ENCODE peak calls at places on chromosomes 5 and 9, in nine cellular contexts. H is fibroblast of villous mesenchyme; Q is caudate nucleus; W is neural progenitor cell; N is B cell; P is GM12891; C is stimulated activated CD8-positive, alpha-beta memory T cell treated with anti-CD3 and anti-CD28 coated beads, Interleukin-2, amount 100 ng/mL, for 48 hours; B is cardiac fibroblast; I is stimulated activated CD4-positive, alpha-beta T cell treated with anti-CD3 and anti-CD28 coated beads, Interleukin-2, amount 100 ng/mL, for 24 hours. K is an unnamed sample.

GRCh38 chr5:93078082-93079038 is 502.7 kb downstream of the NR2F1-AS1 start:
- DNase-seq in Q (peak), N (no peak), I (no peak), H (peak), W (no peak), C (no peak), B (peak), P (no peak), K (no peak)

GRCh38 chr5:132016721-132017250 is 5.3 kb upstream of the ACSL6 start:
- DNase-seq in C (no peak), W (no peak), H (no peak), Q (no peak), N (no peak), I (no peak), B (no peak), P (no peak), K (no peak)

GRCh38 chr5:154858972-154859950 is 834 bp downstream of the CNOT8 start:
- DNase-seq in W (no peak), I (no peak), C (no peak), B (peak), H (peak), Q (no peak), P (no peak), N (peak), K (no peak)

GRCh38 chr5:177367981-177368960 is 10.5 kb downstream of the RGS14 start:
- DNase-seq in H (no peak), W (no peak), Q (no peak), C (no peak), P (no peak), N (no peak), I (no peak), B (no peak), K (no peak)

GRCh38 chr9:37262410-37262809 is 142.0 kb downstream of the ZCCHC7 start:
- DNase-seq in W (peak), P (no peak), I (no peak), C (no peak), B (peak), N (no peak), H (peak), Q (no peak), K (no peak)

GRCh38 chr5:124841829-124842712 is 95.6 kb upstream of the ZNF608 start:
- DNase-seq in I (no peak), B (no peak), C (no peak), Q (no peak), P (no peak), W (no peak), N (no peak), H (peak), K (no peak)

GRCh38 chr9:113488490-113488889 is 25.0 kb downstream of the RGS3 start:
- DNase-seq in I (no peak), B (no peak), Q (no peak), N (no peak), H (no peak), C (no peak), W (no peak), P (no peak), K (no peak)

GRCh38 chr5:115309751-115310370 is 13.4 kb upstream of the CCDC112 start:
- DNase-seq in C (no peak), W (peak), I (no peak), N (peak), B (peak), H (peak), P (no peak), Q (no peak), K (no peak)

GRCh38 chr9:115367780-115368179 is 249.8 kb upstream of the TNC start:
- DNase-seq in I (no peak), H (peak), C (no peak), B (peak), Q (no peak), N (no peak), P (no peak), W (no peak), K (no peak)

GRCh38 chr9:137919649-137920101 is 42.1 kb downstream of the CACNA1B start:
- DNase-seq in C (no peak), H (no peak), P (no peak), B (no peak), N (no peak), Q (no peak), W (no peak), I (no peak), K (no peak)

GRCh38 chr5:88660947-88661869 is 221.8 kb downstream of the MEF2C start:
- DNase-seq in W (peak), H (peak), Q (peak), P (peak), B (peak), N (peak), I (peak), C (no peak), K (peak)

GRCh38 chr9:128201441-128202369 is 1.5 kb upstream of the DNM1 start:
- DNase-seq in H (no peak), B (peak), W (no peak), P (no peak), N (no peak), C (no peak), I (no peak), Q (no peak), K (no peak)

K was measured in NCI-H2081 treated with DMSO at 0.1 percent for 48 hours.